ENCODE peak calls at places on chromosomes 1 and 21, in seven cellular contexts. One of them, this sample, is unnamed.

GRCh38 chr1:206931709-206932108 is 10.0 kb upstream of the FCMR start:
- DNase-seq in AG08395: no peak
- DNase-seq in C1 segment of cervical spinal cord: no peak
- DNase-seq in NCI-H2029: no peak
- DNase-seq in T-helper 9 cell: no peak
- DNase-seq in left kidney: no peak
- DNase-seq in EH: no peak
- DNase-seq in this sample: no peak

GRCh38 chr1:240465531-240465940 is 146.4 kb downstream of the GREM2 start:
- DNase-seq in NCI-H2029: no peak
- DNase-seq in AG08395: no peak
- DNase-seq in C1 segment of cervical spinal cord: no peak
- DNase-seq in EH: no peak
- DNase-seq in left kidney: peak
- DNase-seq in T-helper 9 cell: no peak
- DNase-seq in this sample: no peak

GRCh38 chr21:35217504-35218060 is 168.5 kb upstream of the RUNX1 start:
- DNase-seq in NCI-H2029: peak
- DNase-seq in EH: peak
- DNase-seq in T-helper 9 cell: no peak
- DNase-seq in left kidney: peak
- DNase-seq in AG08395: peak
- DNase-seq in C1 segment of cervical spinal cord: no peak
- DNase-seq in this sample: peak

GRCh38 chr1:15943515-15944307 is 32.2 kb downstream of the ZBTB17 start:
- DNase-seq in C1 segment of cervical spinal cord: no peak
- DNase-seq in AG08395: no peak
- DNase-seq in left kidney: no peak
- DNase-seq in EH: no peak
- DNase-seq in NCI-H2029: no peak
- DNase-seq in T-helper 9 cell: no peak
- DNase-seq in this sample: no peak

GRCh38 chr1:35369922-35370671 is 101.6 kb downstream of the ZMYM4 start:
- DNase-seq in C1 segment of cervical spinal cord: peak
- DNase-seq in AG08395: peak
- DNase-seq in left kidney: peak
- DNase-seq in EH: peak
- DNase-seq in NCI-H2029: no peak
- DNase-seq in T-helper 9 cell: no peak
- DNase-seq in this sample: no peak

GRCh38 chr21:43207868-43208267 is 39.1 kb downstream of the CRYAA start:
- DNase-seq in C1 segment of cervical spinal cord: no peak
- DNase-seq in T-helper 9 cell: no peak
- DNase-seq in AG08395: no peak
- DNase-seq in left kidney: no peak
- DNase-seq in NCI-H2029: no peak
- DNase-seq in EH: no peak
- DNase-seq in this sample: no peak

GRCh38 chr21:15122241-15122640 is 57.4 kb upstream of the NRIP1 start:
- DNase-seq in T-helper 9 cell: no peak
- DNase-seq in EH: no peak
- DNase-seq in left kidney: no peak
- DNase-seq in C1 segment of cervical spinal cord: no peak
- DNase-seq in AG08395: no peak
- DNase-seq in NCI-H2029: peak
- DNase-seq in this sample: no peak

GRCh38 chr1:197144570-197145325 is 1.7 kb downstream of the ASPM start:
- DNase-seq in AG08395: peak
- DNase-seq in T-helper 9 cell: no peak
- DNase-seq in NCI-H2029: no peak
- DNase-seq in C1 segment of cervical spinal cord: no peak
- DNase-seq in left kidney: no peak
- DNase-seq in EH: peak
- DNase-seq in this sample: peak

GRCh38 chr1:214833357-214833756 is 230.4 kb downstream of the CENPF start:
- DNase-seq in T-helper 9 cell: no peak
- DNase-seq in C1 segment of cervical spinal cord: no peak
- DNase-seq in EH: peak
- DNase-seq in left kidney: no peak
- DNase-seq in AG08395: peak
- DNase-seq in NCI-H2029: no peak
- DNase-seq in this sample: no peak

GRCh38 chr1:27011058-27011764 is 1.4 kb downstream of the TENT5B start:
- DNase-seq in EH: peak
- DNase-seq in NCI-H2029: no peak
- DNase-seq in T-helper 9 cell: no peak
- DNase-seq in C1 segment of cervical spinal cord: no peak
- DNase-seq in left kidney: peak
- DNase-seq in AG08395: peak
- DNase-seq in this sample: peak

GRCh38 chr1:85576642-85577420 is 3.7 kb upstream of the CCN1 start:
- DNase-seq in C1 segment of cervical spinal cord: no peak
- DNase-seq in NCI-H2029: peak
- DNase-seq in EH: peak
- DNase-seq in left kidney: peak
- DNase-seq in T-helper 9 cell: no peak
- DNase-seq in AG08395: peak
- DNase-seq in this sample: peak

GRCh38 chr1:213693864-213694263 is 293.9 kb upstream of the PROX1 start:
- DNase-seq in EH: no peak
- DNase-seq in C1 segment of cervical spinal cord: no peak
- DNase-seq in NCI-H2029: no peak
- DNase-seq in left kidney: no peak
- DNase-seq in T-helper 9 cell: no peak
- DNase-seq in AG08395: no peak
- DNase-seq in this sample: no peak

GRCh38 chr1:150553392-150554085 is 4.3 kb downstream of the ADAMTSL4 start:
- DNase-seq in C1 segment of cervical spinal cord: no peak
- DNase-seq in NCI-H2029: no peak
- DNase-seq in left kidney: no peak
- DNase-seq in EH: no peak
- DNase-seq in T-helper 9 cell: no peak
- DNase-seq in AG08395: no peak
- DNase-seq in this sample: no peak

GRCh38 chr1:38376577-38376976 is 330.0 kb upstream of the POU3F1 start:
- DNase-seq in left kidney: no peak
- DNase-seq in T-helper 9 cell: no peak
- DNase-seq in C1 segment of cervical spinal cord: no peak
- DNase-seq in EH: no peak
- DNase-seq in AG08395: no peak
- DNase-seq in NCI-H2029: no peak
- DNase-seq in this sample: no peak

GRCh38 chr1:59438058-59438560 is 141.2 kb downstream of the FGGY start:
- DNase-seq in T-helper 9 cell: no peak
- DNase-seq in EH: no peak
- DNase-seq in C1 segment of cervical spinal cord: no peak
- DNase-seq in left kidney: peak
- DNase-seq in AG08395: no peak
- DNase-seq in NCI-H2029: no peak
- DNase-seq in this sample: no peak

GRCh38 chr21:16426936-16427335 is 697.2 kb downstream of the USP25 start:
- DNase-seq in C1 segment of cervical spinal cord: no peak
- DNase-seq in AG08395: no peak
- DNase-seq in T-helper 9 cell: no peak
- DNase-seq in NCI-H2029: no peak
- DNase-seq in EH: no peak
- DNase-seq in left kidney: no peak
- DNase-seq in this sample: no peak

GRCh38 chr1:200962631-200963030 is 60.9 kb downstream of the KIF21B start:
- DNase-seq in T-helper 9 cell: no peak
- DNase-seq in left kidney: no peak
- DNase-seq in EH: no peak
- DNase-seq in C1 segment of cervical spinal cord: no peak
- DNase-seq in NCI-H2029: no peak
- DNase-seq in AG08395: no peak
- DNase-seq in this sample: no peak

GRCh38 chr1:46284597-46285564 is 18.5 kb downstream of the LRRC41 start:
- DNase-seq in AG08395: no peak
- DNase-seq in left kidney: no peak
- DNase-seq in C1 segment of cervical spinal cord: no peak
- DNase-seq in EH: peak
- DNase-seq in T-helper 9 cell: no peak
- DNase-seq in NCI-H2029: no peak
- DNase-seq in this sample: no peak

GRCh38 chr1:210262897-210263272 is 30.3 kb downstream of the SERTAD4 start:
- DNase-seq in left kidney: no peak
- DNase-seq in T-helper 9 cell: no peak
- DNase-seq in EH: peak
- DNase-seq in NCI-H2029: no peak
- DNase-seq in C1 segment of cervical spinal cord: no peak
- DNase-seq in AG08395: no peak
- DNase-seq in this sample: no peak

GRCh38 chr1:87044840-87045239 is 130.4 kb downstream of the HS2ST1 start:
- DNase-seq in AG08395: no peak
- DNase-seq in T-helper 9 cell: no peak
- DNase-seq in left kidney: no peak
- DNase-seq in EH: no peak
- DNase-seq in C1 segment of cervical spinal cord: no peak
- DNase-seq in NCI-H2029: no peak
- DNase-seq in this sample: no peak

This sample was measured in RCC 7860.